ENCODE peak calls at places on chromosome 22, in nine cellular contexts. One of them, this sample, is unnamed.

GRCh38 chr22:39938509-39938908 is 21.7 kb upstream of the TMA7B start:
- DNase-seq in A172: no peak
- DNase-seq in GM23248: no peak
- DNase-seq in head of caudate nucleus: no peak
- DNase-seq in NCI-H1417: peak
- DNase-seq in KBM-7: no peak
- DNase-seq in brain microvascular endothelial cell: no peak
- DNase-seq in tibial nerve: no peak
- DNase-seq in right lobe of liver: no peak
- DNase-seq in this sample: no peak

GRCh38 chr22:32202161-32202538 is 2.7 kb downstream of the RFPL2 start:
- DNase-seq in A172: no peak
- DNase-seq in GM23248: no peak
- DNase-seq in head of caudate nucleus: no peak
- DNase-seq in NCI-H1417: no peak
- DNase-seq in KBM-7: no peak
- DNase-seq in brain microvascular endothelial cell: no peak
- DNase-seq in tibial nerve: no peak
- DNase-seq in right lobe of liver: no peak
- DNase-seq in this sample: no peak

GRCh38 chr22:29004647-29005371 is 56.8 kb downstream of the C22orf31 start:
- DNase-seq in A172: no peak
- DNase-seq in GM23248: no peak
- DNase-seq in head of caudate nucleus: peak
- DNase-seq in NCI-H1417: peak
- DNase-seq in KBM-7: no peak
- DNase-seq in brain microvascular endothelial cell: no peak
- DNase-seq in tibial nerve: no peak
- DNase-seq in right lobe of liver: peak
- DNase-seq in this sample: no peak

GRCh38 chr22:23678133-23678532 is 12.7 kb upstream of the RGL4 start:
- DNase-seq in A172: no peak
- DNase-seq in GM23248: no peak
- DNase-seq in head of caudate nucleus: no peak
- DNase-seq in NCI-H1417: no peak
- DNase-seq in KBM-7: no peak
- DNase-seq in brain microvascular endothelial cell: no peak
- DNase-seq in tibial nerve: no peak
- DNase-seq in right lobe of liver: no peak
- DNase-seq in this sample: no peak

GRCh38 chr22:37169412-37169811 is 18.6 kb downstream of the C1QTNF6 start:
- DNase-seq in A172: no peak
- DNase-seq in GM23248: no peak
- DNase-seq in head of caudate nucleus: no peak
- DNase-seq in NCI-H1417: no peak
- DNase-seq in KBM-7: no peak
- DNase-seq in brain microvascular endothelial cell: no peak
- DNase-seq in tibial nerve: no peak
- DNase-seq in right lobe of liver: peak
- DNase-seq in this sample: no peak

GRCh38 chr22:42328130-42328821 is 57.8 kb upstream of the TCF20 start:
- DNase-seq in A172: no peak
- DNase-seq in GM23248: no peak
- DNase-seq in head of caudate nucleus: peak
- DNase-seq in NCI-H1417: no peak
- DNase-seq in KBM-7: no peak
- DNase-seq in brain microvascular endothelial cell: no peak
- DNase-seq in tibial nerve: no peak
- DNase-seq in right lobe of liver: no peak
- DNase-seq in this sample: no peak

GRCh38 chr22:43720718-43721117 is 91.4 kb downstream of the EFCAB6 start:
- DNase-seq in A172: no peak
- DNase-seq in GM23248: no peak
- DNase-seq in head of caudate nucleus: no peak
- DNase-seq in NCI-H1417: no peak
- DNase-seq in KBM-7: no peak
- DNase-seq in brain microvascular endothelial cell: no peak
- DNase-seq in tibial nerve: no peak
- DNase-seq in right lobe of liver: no peak
- DNase-seq in this sample: no peak

GRCh38 chr22:22886546-22886945 is 1.1 kb upstream of the IGLL5 start:
- DNase-seq in A172: no peak
- DNase-seq in GM23248: no peak
- DNase-seq in head of caudate nucleus: no peak
- DNase-seq in NCI-H1417: no peak
- DNase-seq in KBM-7: no peak
- DNase-seq in brain microvascular endothelial cell: no peak
- DNase-seq in tibial nerve: no peak
- DNase-seq in right lobe of liver: no peak
- DNase-seq in this sample: no peak

GRCh38 chr22:32587449-32587848 is 112.8 kb downstream of the FBXO7 start:
- DNase-seq in A172: no peak
- DNase-seq in GM23248: no peak
- DNase-seq in head of caudate nucleus: no peak
- DNase-seq in NCI-H1417: no peak
- DNase-seq in KBM-7: no peak
- DNase-seq in brain microvascular endothelial cell: no peak
- DNase-seq in tibial nerve: peak
- DNase-seq in right lobe of liver: no peak
- DNase-seq in this sample: no peak

GRCh38 chr22:17836977-17837742 is 62.9 kb upstream of the BID start:
- DNase-seq in A172: no peak
- DNase-seq in GM23248: no peak
- DNase-seq in head of caudate nucleus: peak
- DNase-seq in NCI-H1417: no peak
- DNase-seq in KBM-7: no peak
- DNase-seq in brain microvascular endothelial cell: no peak
- DNase-seq in tibial nerve: no peak
- DNase-seq in right lobe of liver: peak
- DNase-seq in this sample: no peak

This sample was measured in NCI-H2227 treated with DMSO at 0.1 percent for 48 hours.